ENCODE peak calls at places on chromosome 7, in four cellular contexts. One of them, this sample, is unnamed.

GRCh38 chr7:17301491-17302101 is 3.1 kb downstream of the AHR start:
- DNase-seq in WTC11: no peak
- DNase-seq in HepG2: no peak
- DNase-seq in GM12878: no peak
- DNase-seq in this sample: peak; percentile 37

GRCh38 chr7:26705567-26705966 is 158.8 kb downstream of the SKAP2 start:
- DNase-seq in GM12878: no peak
- DNase-seq in HepG2: peak; percentile 64
- DNase-seq in WTC11: no peak
- DNase-seq in this sample: no peak

GRCh38 chr7:120996333-120996982 is 7.9 kb downstream of the CPED1 start:
- DNase-seq in HepG2: no peak
- DNase-seq in GM12878: no peak
- DNase-seq in WTC11: no peak
- DNase-seq in this sample: peak; percentile 90

GRCh38 chr7:110877086-110877485 is 213.8 kb upstream of the LRRN3 start:
- DNase-seq in HepG2: no peak
- DNase-seq in GM12878: no peak
- DNase-seq in WTC11: no peak
- DNase-seq in this sample: no peak

GRCh38 chr7:143846692-143847091 is 55.3 kb downstream of the TCAF1 start:
- DNase-seq in WTC11: no peak
- DNase-seq in HepG2: no peak
- DNase-seq in GM12878: no peak
- DNase-seq in this sample: no peak

GRCh38 chr7:39697481-39697880 is 74.1 kb downstream of the RALA start:
- DNase-seq in GM12878: no peak
- DNase-seq in WTC11: no peak
- DNase-seq in HepG2: no peak
- DNase-seq in this sample: no peak

GRCh38 chr7:153457796-153458195 is 594.4 kb upstream of the DPP6 start:
- DNase-seq in HepG2: no peak
- DNase-seq in WTC11: no peak
- DNase-seq in GM12878: no peak
- DNase-seq in this sample: no peak

GRCh38 chr7:158239290-158239981 is 348.2 kb downstream of the PTPRN2 start:
- DNase-seq in WTC11: no peak
- DNase-seq in HepG2: no peak
- DNase-seq in GM12878: no peak
- DNase-seq in this sample: peak; percentile 43

GRCh38 chr7:128158370-128158769 is 82.7 kb upstream of the LEP start:
- DNase-seq in GM12878: no peak
- DNase-seq in HepG2: no peak
- DNase-seq in WTC11: no peak
- DNase-seq in this sample: no peak

GRCh38 chr7:135645296-135645904 is 16.9 kb upstream of the STMP1 start:
- DNase-seq in WTC11: no peak
- DNase-seq in HepG2: peak; percentile 31
- DNase-seq in GM12878: no peak
- DNase-seq in this sample: peak; percentile 53

GRCh38 chr7:66769833-66770512 is 29.4 kb downstream of the RABGEF1 start:
- DNase-seq in GM12878: no peak
- DNase-seq in HepG2: no peak
- DNase-seq in WTC11: no peak
- DNase-seq in this sample: no peak

GRCh38 chr7:135100856-135101255 is 47.0 kb upstream of the TMEM140 start:
- DNase-seq in WTC11: no peak
- DNase-seq in HepG2: no peak
- DNase-seq in GM12878: no peak
- DNase-seq in this sample: no peak

GRCh38 chr7:2947381-2947780 is 96.3 kb downstream of the CARD11 start:
- DNase-seq in HepG2: no peak
- DNase-seq in GM12878: no peak
- DNase-seq in WTC11: no peak
- DNase-seq in this sample: no peak

GRCh38 chr7:2873686-2874551 is 29.8 kb upstream of the GNA12 start:
- DNase-seq in HepG2: no peak
- DNase-seq in WTC11: no peak
- DNase-seq in GM12878: no peak
- DNase-seq in this sample: peak; percentile 64

GRCh38 chr7:156614434-156615264 is 25.9 kb upstream of the RNF32 start:
- DNase-seq in WTC11: no peak
- DNase-seq in HepG2: peak; percentile 100
- DNase-seq in GM12878: no peak
- DNase-seq in this sample: no peak

GRCh38 chr7:105521027-105521730 is 892 bp downstream of the PUS7 start:
- DNase-seq in HepG2: peak; percentile 67
- DNase-seq in WTC11: peak; percentile 36
- DNase-seq in GM12878: no peak
- DNase-seq in this sample: no peak

GRCh38 chr7:37550426-37550825 is 101.8 kb upstream of the ELMO1 start:
- DNase-seq in HepG2: no peak
- DNase-seq in GM12878: no peak
- DNase-seq in WTC11: no peak
- DNase-seq in this sample: no peak

GRCh38 chr7:140635821-140636220 is 4.8 kb downstream of the DENND2A start:
- DNase-seq in GM12878: no peak
- DNase-seq in HepG2: no peak
- DNase-seq in WTC11: no peak
- DNase-seq in this sample: no peak

GRCh38 chr7:139108256-139109187 is 998 bp downstream of the ZC3HAV1 start:
- DNase-seq in GM12878: no peak
- DNase-seq in WTC11: peak; percentile 60
- DNase-seq in HepG2: no peak
- DNase-seq in this sample: no peak

GRCh38 chr7:1843271-1843861 is 173.3 kb downstream of the ELFN1 start:
- DNase-seq in GM12878: no peak
- DNase-seq in WTC11: no peak
- DNase-seq in HepG2: no peak
- DNase-seq in this sample: no peak

GRCh38 chr7:51307811-51308737 is 8.5 kb downstream of the COBL start:
- DNase-seq in WTC11: no peak
- DNase-seq in HepG2: no peak
- DNase-seq in GM12878: no peak
- DNase-seq in this sample: no peak
- TF ChIP-seq SP1 in WTC11: no peak
- TF ChIP-seq SP1 in HepG2: no peak
- TF ChIP-seq SP1 in GM12878: no peak
- TF ChIP-seq SP1 in this sample: no peak

DNA sequence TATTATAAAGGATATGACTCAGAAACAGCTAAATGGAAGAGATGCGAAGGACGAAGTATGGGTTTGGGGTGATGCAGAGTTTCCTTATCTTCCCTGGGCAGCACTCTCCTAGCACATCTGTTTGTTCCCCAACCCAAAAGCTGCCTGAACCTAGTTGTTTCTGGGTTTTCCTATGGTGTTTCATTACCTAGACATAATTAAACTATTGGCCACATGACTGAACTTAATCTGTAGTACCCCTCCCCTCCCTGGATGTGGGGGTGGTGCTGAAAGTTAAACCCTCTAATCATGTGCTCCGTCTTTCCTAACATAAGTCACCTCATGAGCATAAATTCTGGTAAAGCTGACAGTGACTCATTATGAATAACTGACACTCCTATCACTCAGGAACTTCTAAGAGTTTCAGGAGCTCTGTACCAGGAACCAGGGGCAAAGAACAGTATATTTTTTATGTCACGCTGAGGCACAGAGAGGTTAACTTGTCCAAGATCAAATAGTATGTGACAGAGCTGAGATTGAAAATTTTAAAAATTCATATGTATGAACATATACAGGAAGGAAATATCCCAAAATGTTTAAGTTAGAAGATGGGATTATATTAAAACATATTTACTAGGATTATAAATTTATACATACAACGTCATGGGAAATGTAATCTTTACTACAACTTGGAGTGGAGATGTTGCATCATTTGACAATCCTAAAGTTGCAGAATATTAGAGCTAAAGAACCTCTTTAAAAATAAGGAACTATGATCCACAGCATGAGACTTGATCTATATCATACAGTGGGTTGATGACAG is 4.8 kb downstream of the STRIP2 start:
- DNase-seq in GM12878: no peak
- DNase-seq in WTC11: no peak
- DNase-seq in HepG2: peak; percentile 6
- DNase-seq in this sample: peak; percentile 93
- TF ChIP-seq CREM in GM12878: no peak
- TF ChIP-seq CREM in WTC11: no peak
- TF ChIP-seq CREM in HepG2: no peak
- TF ChIP-seq CREM in this sample: peak; percentile 41

DNA sequence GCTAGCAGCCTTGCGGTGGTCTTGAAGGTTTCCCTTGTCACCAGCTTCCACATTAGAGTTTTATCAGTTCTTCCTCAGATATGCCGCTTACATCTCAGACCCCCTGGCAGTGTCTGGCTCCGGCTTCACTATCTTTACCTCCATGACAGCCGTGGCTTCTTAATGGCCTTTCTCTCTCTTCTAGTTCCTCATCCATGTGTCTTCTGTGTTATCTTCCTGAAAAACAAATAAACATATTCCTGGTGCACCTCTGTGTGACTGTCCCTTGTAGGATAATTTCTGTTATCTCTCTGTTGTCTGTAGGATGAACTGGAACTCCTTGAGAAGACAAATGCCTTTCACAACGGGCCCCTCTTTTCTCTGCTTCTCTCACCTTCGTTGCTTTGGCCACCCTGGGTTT is 101.1 kb upstream of the BMPER start:
- DNase-seq in WTC11: no peak
- DNase-seq in GM12878: no peak
- DNase-seq in HepG2: no peak
- DNase-seq in this sample: no peak
- TF ChIP-seq SP1 in WTC11: no peak
- TF ChIP-seq SP1 in GM12878: no peak
- TF ChIP-seq SP1 in HepG2: no peak
- TF ChIP-seq SP1 in this sample: no peak

GRCh38 chr7:151540146-151540545 is 20.5 kb upstream of the RHEB start:
- DNase-seq in GM12878: no peak
- DNase-seq in HepG2: no peak
- DNase-seq in WTC11: no peak
- DNase-seq in this sample: no peak

GRCh38 chr7:151541709-151542499 is 22.2 kb upstream of the RHEB start:
- DNase-seq in WTC11: no peak
- DNase-seq in GM12878: no peak
- DNase-seq in HepG2: no peak
- DNase-seq in this sample: no peak

GRCh38 chr7:151544183-151544582 is 24.5 kb upstream of the RHEB start:
- DNase-seq in HepG2: no peak
- DNase-seq in WTC11: no peak
- DNase-seq in GM12878: no peak
- DNase-seq in this sample: no peak

GRCh38 chr7:151539055-151539714 is 19.5 kb upstream of the RHEB start:
- DNase-seq in HepG2: no peak
- DNase-seq in WTC11: no peak
- DNase-seq in GM12878: no peak
- DNase-seq in this sample: no peak

GRCh38 chr7:151542606-151543130 is 23.0 kb upstream of the RHEB start:
- DNase-seq in GM12878: no peak
- DNase-seq in HepG2: no peak
- DNase-seq in WTC11: no peak
- DNase-seq in this sample: no peak
- TF ChIP-seq CREM in GM12878: no peak
- TF ChIP-seq CREM in HepG2: no peak
- TF ChIP-seq CREM in WTC11: no peak
- TF ChIP-seq CREM in this sample: no peak

DNA sequence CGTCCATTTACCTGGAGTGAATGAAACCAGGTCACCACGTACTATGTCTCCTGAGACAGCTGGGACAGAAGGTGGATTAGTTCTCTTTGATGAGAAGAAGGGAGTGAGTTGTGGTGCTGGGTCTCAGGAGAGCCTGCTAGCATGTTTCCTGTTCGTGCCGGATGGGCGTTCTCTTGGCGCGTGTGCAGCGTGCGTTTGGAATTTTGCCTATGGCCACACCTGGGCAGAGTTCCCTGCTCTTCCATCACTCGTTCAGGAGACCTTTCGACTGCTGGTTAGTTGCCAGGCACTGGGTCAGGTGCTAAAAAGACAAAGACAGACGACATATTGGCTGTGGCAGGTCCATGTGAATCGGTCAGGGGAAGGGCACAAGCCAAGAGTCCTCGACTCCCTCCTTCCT is 90.3 kb downstream of the TRRAP start:
- DNase-seq in HepG2: no peak
- DNase-seq in WTC11: no peak
- DNase-seq in GM12878: no peak
- DNase-seq in this sample: no peak
- TF ChIP-seq SP1 in HepG2: no peak
- TF ChIP-seq SP1 in WTC11: no peak
- TF ChIP-seq SP1 in GM12878: no peak
- TF ChIP-seq SP1 in this sample: no peak

This sample was measured in K562.